ENCODE peak calls at places on chromosomes 13 and 19, in six cellular contexts. C, E, A, I, N and G are unnamed samples.

GRCh38 chr19:17686027-17686511 is 2.1 kb downstream of the UNC13A start:
- DNase-seq in C (no peak), E (no peak), A (no peak), I (no peak), N (no peak), G (no peak)

GRCh38 chr13:113393226-113393571 is 29.3 kb upstream of the GRTP1 start:
- DNase-seq in C (no peak), E (no peak), A (no peak), I (no peak), N (no peak), G (no peak)

GRCh38 chr13:77429320-77430142 is 102.6 kb upstream of the MYCBP2 start:
- DNase-seq in C (no peak), E (no peak), A (no peak), I (no peak), N (no peak), G (peak; percentile 37)

GRCh38 chr13:41458187-41458938 is 1.0 kb downstream of the RGCC start:
- DNase-seq in C (peak; percentile 46), E (peak; percentile 26), A (peak; percentile 46), I (peak; percentile 52), N (no peak), G (no peak)

GRCh38 chr19:2444251-2445002 is 12.3 kb downstream of the LMNB2 start:
- DNase-seq in C (no peak), E (no peak), A (no peak), I (no peak), N (no peak), G (no peak)

GRCh38 chr13:36918246-36919060 is 1.6 kb downstream of the SMAD9 start:
- DNase-seq in C (peak; percentile 36), E (no peak), A (no peak), I (peak; percentile 60), N (no peak), G (no peak)

GRCh38 chr13:60260440-60260839 is 96.7 kb upstream of the DIAPH3 start:
- DNase-seq in C (no peak), E (no peak), A (no peak), I (no peak), N (no peak), G (no peak)

GRCh38 chr19:5966215-5966614 is 11.7 kb downstream of the RANBP3 start:
- DNase-seq in C (peak; percentile 89), E (no peak), A (no peak), I (no peak), N (no peak), G (no peak)

GRCh38 chr13:21435710-21436151 is 23.4 kb downstream of the ZDHHC20 start:
- DNase-seq in C (peak; percentile 89), E (peak; percentile 31), A (peak; percentile 70), I (peak; percentile 85), N (peak; percentile 22), G (peak; percentile 81)

GRCh38 chr19:32469796-32470195 is 64.2 kb downstream of the DPY19L3 start:
- DNase-seq in C (peak; percentile 50), E (no peak), A (no peak), I (no peak), N (no peak), G (no peak)

GRCh38 chr13:47661076-47661475 is 340.0 kb downstream of the SUCLA2 start:
- DNase-seq in C (peak; percentile 85), E (no peak), A (no peak), I (no peak), N (no peak), G (no peak)
- H3K27ac ChIP-seq in C (no peak overlapping the region), E (no peak overlapping the region), A (no peak overlapping the region), I (no peak overlapping the region), N (no peak overlapping the region), G (no peak overlapping the region)

GRCh38 chr13:44106231-44107152 is 226.8 kb downstream of the LACC1 start:
- DNase-seq in C (no peak), E (no peak), A (no peak), I (no peak), N (no peak), G (no peak)
- H3K27ac ChIP-seq in C (no peak overlapping the region), E (peak overlapping the region; percentile 88), A (no peak overlapping the region), I (no peak overlapping the region), N (peak overlapping the region; percentile 67), G (no peak overlapping the region)

DNA sequence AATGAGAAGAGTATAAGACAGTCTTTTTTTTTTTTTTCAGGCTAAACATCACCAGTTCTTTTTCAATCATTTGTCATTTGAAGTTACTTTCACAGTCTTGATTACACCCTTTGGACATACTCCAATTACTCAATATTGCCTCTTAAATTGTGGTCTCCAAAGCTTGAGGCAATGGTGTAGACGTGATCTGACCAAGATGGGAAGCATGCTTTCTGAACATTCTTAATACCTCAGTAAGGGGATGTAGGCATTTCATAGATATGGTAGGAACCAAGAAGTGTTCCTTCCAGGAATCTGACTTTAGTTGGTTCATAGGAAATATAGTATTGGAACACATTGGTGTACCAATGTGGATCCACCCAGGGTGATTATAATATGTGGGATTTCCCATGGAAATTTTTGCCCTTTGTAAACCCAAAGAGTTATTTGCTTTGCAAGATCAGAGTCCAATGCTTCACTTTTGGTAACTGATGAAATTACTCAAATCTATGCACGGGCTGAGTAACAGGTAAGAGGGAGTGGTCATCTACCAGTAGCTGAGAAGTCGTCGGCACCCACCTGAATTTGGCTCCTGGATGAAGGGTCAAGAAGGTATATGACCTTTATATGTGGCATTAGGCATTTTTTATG is 62.2 kb downstream of the ERCC5 start:
- DNase-seq in C (no peak), E (no peak), A (no peak), I (no peak), N (no peak), G (no peak)
- H3K27ac ChIP-seq in C (no peak overlapping the region), E (no peak overlapping the region), A (no peak overlapping the region), I (no peak overlapping the region), N (no peak overlapping the region), G (no peak overlapping the region)

GRCh38 chr13:103884139-103884723 is 818.0 kb upstream of the SLC10A2 start:
- DNase-seq in C (no peak), E (no peak), A (no peak), I (no peak), N (no peak), G (no peak)
- H3K27ac ChIP-seq in C (no peak overlapping the region), E (no peak overlapping the region), A (no peak overlapping the region), I (peak overlapping the region; percentile 88), N (no peak overlapping the region), G (no peak overlapping the region)

DNA sequence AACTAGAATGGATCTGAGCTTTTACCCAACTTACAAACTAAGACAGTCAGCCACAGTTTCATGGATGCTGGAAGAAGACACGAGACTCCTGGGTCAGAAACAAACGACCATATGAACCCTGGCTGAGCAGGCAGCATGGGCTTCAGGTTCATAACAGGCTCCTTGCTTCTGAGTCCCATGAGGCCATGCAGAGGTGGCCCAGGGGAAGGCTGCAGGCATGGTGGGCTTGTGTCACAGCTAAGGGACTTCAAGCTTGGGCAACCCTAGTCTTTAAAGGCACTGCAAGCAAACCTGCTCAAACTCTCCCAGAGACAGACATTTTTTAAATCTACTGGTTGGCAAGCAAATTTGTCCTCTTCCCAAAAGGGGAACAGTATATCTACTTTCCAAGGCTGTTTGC is 5.1 kb upstream of the ARHGEF7 start:
- DNase-seq in C (no peak), E (no peak), A (no peak), I (no peak), N (no peak), G (no peak)
- H3K27ac ChIP-seq in C (no peak overlapping the region), E (no peak overlapping the region), A (no peak overlapping the region), I (no peak overlapping the region), N (no peak overlapping the region), G (no peak overlapping the region)

DNA sequence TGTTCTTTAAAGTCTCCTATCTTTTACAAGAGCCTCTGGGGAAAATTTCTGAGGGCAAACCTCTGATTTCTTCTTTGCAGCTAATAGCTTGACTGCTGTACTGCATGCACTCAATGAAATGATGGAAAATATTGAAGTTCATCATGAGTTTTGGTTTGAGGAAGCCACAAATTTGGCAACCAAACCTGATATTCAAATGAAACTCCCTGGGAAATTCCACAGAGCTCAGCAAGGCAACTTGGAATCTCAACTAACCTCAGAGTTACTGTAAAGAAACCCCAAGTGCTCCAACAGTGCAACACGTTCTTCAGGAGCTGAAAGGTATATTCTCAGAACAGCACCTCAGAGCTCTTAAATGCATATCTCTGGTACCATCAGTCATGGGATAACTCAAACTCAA is 14.2 kb upstream of the RNF6 start:
- DNase-seq in C (no peak), E (no peak), A (no peak), I (no peak), N (no peak), G (no peak)
- H3K27ac ChIP-seq in C (no peak overlapping the region), E (no peak overlapping the region), A (no peak overlapping the region), I (no peak overlapping the region), N (no peak overlapping the region), G (no peak overlapping the region)